ENCODE peak calls at places on chromosomes 12 and 14, in eight cellular contexts. S is heart right ventricle, B is fibroblast of lung, K is left lung, L is gastrocnemius medialis, R is mesenchymal stem cell, O is Caco-2, I is tibial artery. P is an unnamed sample.

GRCh38 chr12:124019115-124019514 is 46.1 kb downstream of the ZNF664 start:
- DNase-seq in S (no peak), I (no peak), L (no peak), O (no peak), B (no peak), R (no peak), K (no peak), P (no peak)

GRCh38 chr14:57848353-57848752 is 17.5 kb downstream of the SLC35F4 start:
- DNase-seq in B (no peak), O (no peak), L (no peak), R (no peak), S (no peak), I (no peak), K (no peak), P (no peak)

GRCh38 chr12:65100140-65100539 is 21.0 kb downstream of the WIF1 start:
- DNase-seq in K (no peak), S (no peak), L (no peak), O (no peak), I (no peak), R (no peak), B (peak; percentile 8), P (no peak)

GRCh38 chr12:46233418-46233817 is 35.4 kb downstream of the SLC38A1 start:
- DNase-seq in K (no peak), L (no peak), R (no peak), I (no peak), O (no peak), B (no peak), S (no peak), P (no peak)

GRCh38 chr14:32358781-32359180 is 29.7 kb downstream of the AKAP6 start:
- DNase-seq in B (no peak), I (no peak), R (no peak), S (no peak), L (no peak), O (no peak), K (no peak), P (no peak)

GRCh38 chr12:121807656-121808347 is 4.0 kb downstream of the SETD1B start:
- DNase-seq in L (peak; percentile 8), S (no peak), R (no peak), I (no peak), O (no peak), K (peak; percentile 41), B (no peak), P (no peak)

GRCh38 chr12:31471061-31471460 is 119.9 kb downstream of the DENND5B start:
- DNase-seq in S (no peak), I (no peak), O (no peak), L (no peak), R (no peak), K (no peak), B (no peak), P (no peak)

GRCh38 chr14:22656945-22657711 is 13.0 kb upstream of the OR6J1 start:
- DNase-seq in O (no peak), L (no peak), I (no peak), B (no peak), K (no peak), R (peak; percentile 21), S (no peak), P (no peak)

GRCh38 chr14:36619853-36620252 is 37.4 kb upstream of the NKX2-8 start:
- DNase-seq in K (no peak), S (no peak), L (no peak), R (no peak), O (no peak), I (no peak), B (no peak), P (no peak)

GRCh38 chr14:40417777-40418401 is 985.7 kb upstream of the FBXO33 start:
- DNase-seq in K (no peak), I (no peak), L (no peak), R (peak; percentile 36), S (no peak), B (no peak), O (peak; percentile 50), P (no peak)

GRCh38 chr14:55530464-55530863 is 49.5 kb upstream of the KTN1 start:
- DNase-seq in S (no peak), B (no peak), K (no peak), O (no peak), R (no peak), I (no peak), L (no peak), P (no peak)

DNA sequence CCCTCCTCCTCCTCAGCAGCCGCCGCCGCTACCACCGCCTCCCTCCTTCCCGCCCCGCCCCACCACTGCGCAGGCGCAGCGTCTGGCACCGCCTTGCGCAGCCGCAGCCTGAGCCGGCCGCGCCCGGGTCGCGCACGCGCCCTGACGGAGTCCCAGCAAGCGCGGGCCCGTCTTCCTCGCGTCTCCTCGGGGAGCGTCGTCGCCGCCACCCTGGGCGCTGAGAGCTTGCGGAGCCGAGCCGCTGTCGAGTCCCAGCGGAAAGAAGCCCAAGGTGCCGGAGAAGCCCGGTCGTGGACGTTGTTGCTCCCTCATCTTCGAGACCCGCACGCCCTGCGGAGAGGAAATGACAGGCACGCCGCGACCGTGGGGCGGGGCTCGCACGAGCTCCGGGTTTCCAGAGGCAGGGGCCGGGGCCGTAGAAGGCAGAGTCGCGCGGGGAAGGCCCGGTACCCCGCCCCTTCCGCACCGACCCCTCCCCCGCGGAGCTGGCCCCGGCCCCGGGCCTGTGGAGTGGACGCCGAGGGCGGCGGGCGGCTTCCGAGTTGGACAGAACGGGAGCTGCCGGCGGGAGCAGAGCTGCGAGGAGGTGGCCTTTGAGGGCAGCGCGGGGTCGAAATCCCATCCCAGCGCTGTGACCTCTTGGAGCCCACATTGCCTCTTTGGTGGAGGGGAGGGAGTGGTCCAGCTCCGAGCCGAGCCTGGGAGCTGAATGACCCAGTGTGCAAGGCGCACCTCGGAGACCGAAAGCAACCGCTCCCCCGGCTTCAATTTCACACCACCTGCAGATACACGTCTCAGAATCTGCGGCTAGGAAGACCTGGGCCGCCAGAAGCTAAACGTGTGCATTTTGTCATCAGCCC is 469 bp upstream of the RAB35 start:
- DNase-seq in I (peak; percentile 92), R (peak; percentile 92), O (peak; percentile 96), B (peak; percentile 91), L (peak; percentile 92), S (peak; percentile 95), K (peak; percentile 99), P (peak; percentile 99)
- H3K4me1 ChIP-seq in I (peaks cover 12% of the 10 kb centered on the region), R (peaks cover 16% of the 10 kb centered on the region), O (peaks cover 26% of the 10 kb centered on the region), B (peaks cover 5% of the 10 kb centered on the region), L (peaks cover 49% of the 10 kb centered on the region), S (peaks cover 48% of the 10 kb centered on the region), K (peaks cover 23% of the 10 kb centered on the region), P (peaks cover 10% of the 10 kb centered on the region)

GRCh38 chr14:67576216-67576615 is 23.9 kb downstream of the PIGH start:
- DNase-seq in O (no peak), S (no peak), K (no peak), I (no peak), R (no peak), B (no peak), L (no peak), P (no peak)

GRCh38 chr14:67575684-67576083 is 24.4 kb downstream of the PIGH start:
- DNase-seq in B (no peak), I (no peak), S (no peak), O (no peak), K (no peak), L (no peak), R (no peak), P (no peak)

GRCh38 chr14:67574156-67574555 is 25.9 kb downstream of the PIGH start:
- DNase-seq in B (no peak), K (no peak), R (no peak), O (no peak), I (no peak), S (no peak), L (no peak), P (peak; percentile 71)

GRCh38 chr14:67573268-67574010 is 26.6 kb downstream of the PIGH start:
- DNase-seq in R (no peak), K (no peak), L (no peak), I (no peak), B (no peak), S (no peak), O (no peak), P (no peak)

GRCh38 chr14:67574806-67575205 is 25.3 kb downstream of the PIGH start:
- DNase-seq in O (no peak), R (no peak), S (no peak), B (no peak), I (no peak), L (no peak), K (no peak), P (no peak)
- H3K36me3 ChIP-seq in O (peaks cover 4% of the 10 kb centered on the region), R (no peaks in the 10 kb centered on the region), S (no peaks in the 10 kb centered on the region), B (no peaks in the 10 kb centered on the region), I (no peaks in the 10 kb centered on the region), L (no peaks in the 10 kb centered on the region), K (no peaks in the 10 kb centered on the region), P (peaks cover 2% of the 10 kb centered on the region)

DNA sequence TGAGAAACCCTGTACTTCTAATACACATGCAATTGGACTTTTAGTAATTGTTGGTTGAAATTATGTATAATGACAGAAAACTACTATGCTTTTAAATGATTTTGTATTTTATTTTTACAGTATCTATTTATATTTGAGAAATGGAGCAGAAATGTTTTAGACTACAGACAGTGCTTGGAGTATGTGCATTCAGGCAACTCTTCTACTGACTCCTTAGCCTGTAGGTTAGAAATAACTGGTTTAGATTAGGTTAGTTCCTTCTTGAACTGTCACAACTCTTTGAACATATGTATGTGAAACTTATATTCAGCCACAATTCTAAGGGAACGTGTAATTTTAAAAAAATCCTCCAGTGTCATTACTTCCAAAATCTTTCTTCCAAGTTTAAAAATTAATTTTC is 1.7 kb downstream of the FGFR1OP2 start:
- DNase-seq in R (no peak), S (no peak), L (no peak), O (no peak), B (no peak), I (no peak), K (no peak), P (no peak)
- H3K4me1 ChIP-seq in R (no peaks in the 10 kb centered on the region), S (peaks cover 65% of the 10 kb centered on the region), L (peaks cover 78% of the 10 kb centered on the region), O (peaks cover 22% of the 10 kb centered on the region), B (no peaks in the 10 kb centered on the region), I (peaks cover 10% of the 10 kb centered on the region), K (peaks cover 20% of the 10 kb centered on the region), P (no peaks in the 10 kb centered on the region)

GRCh38 chr12:120221576-120221900 is 20.6 kb upstream of the RPLP0 start:
- DNase-seq in I (no peak), S (no peak), L (no peak), B (no peak), O (no peak), K (peak; percentile 44), R (no peak), P (no peak)

GRCh38 chr12:120220838-120221575 is 20.1 kb upstream of the RPLP0 start:
- DNase-seq in K (peak; percentile 31), O (no peak), I (no peak), R (no peak), L (no peak), B (no peak), S (no peak), P (no peak)

GRCh38 chr12:120224304-120225199 is 23.6 kb upstream of the RPLP0 start:
- DNase-seq in I (no peak), K (peak; percentile 93), O (no peak), R (no peak), B (no peak), S (peak; percentile 56), L (no peak), P (peak; percentile 68)

GRCh38 chr12:120223458-120224303 is 22.8 kb upstream of the RPLP0 start:
- DNase-seq in L (no peak), B (no peak), I (no peak), O (no peak), K (peak; percentile 61), S (no peak), R (no peak), P (no peak)

GRCh38 chr12:120222288-120222832 is 21.4 kb upstream of the RPLP0 start:
- DNase-seq in O (no peak), K (peak; percentile 53), S (no peak), R (no peak), I (no peak), B (no peak), L (no peak), P (no peak)
- H3K36me3 ChIP-seq in O (peaks cover 6% of the 10 kb centered on the region), K (peaks cover 71% of the 10 kb centered on the region), S (peaks cover 92% of the 10 kb centered on the region), R (peaks cover 82% of the 10 kb centered on the region), I (peaks cover 53% of the 10 kb centered on the region), B (peaks cover 43% of the 10 kb centered on the region), L (peaks cover 63% of the 10 kb centered on the region), P (peaks cover 16% of the 10 kb centered on the region)

P was measured in aorta.